ENCODE peak calls at places on chromosome 16, in five cellular contexts. L is EL; J is OCI-LY7; M is non-pigmented ciliary epithelial cell; A is stimulated activated CD4-positive, alpha-beta T cell treated with anti-CD3 and anti-CD28 coated beads, TNF-alpha, amount 100 ng/mL, for 4 hours. O is an unnamed sample.

GRCh38 chr16:49698416-49698815 is 157.5 kb downstream of the ZNF423 start:
- DNase-seq in J (no peak), A (no peak), M (no peak), L (no peak), O (peak)

GRCh38 chr16:27326738-27327585 is 13.2 kb downstream of the IL4R start:
- DNase-seq in A (no peak), J (peak), M (peak), L (peak), O (peak)

GRCh38 chr16:17116595-17117322 is 354.0 kb downstream of the XYLT1 start:
- DNase-seq in L (no peak), A (no peak), M (no peak), J (no peak), O (no peak)

GRCh38 chr16:86626966-86627365 is 48.6 kb downstream of the FOXL1 start:
- DNase-seq in M (no peak), J (no peak), L (peak), A (no peak), O (no peak)

GRCh38 chr16:83253526-83253925 is 554.3 kb upstream of the HSBP1 start:
- DNase-seq in J (no peak), A (no peak), M (no peak), L (no peak), O (no peak)

GRCh38 chr16:85056211-85056748 is 28.7 kb downstream of the KIAA0513 start:
- DNase-seq in A (no peak), J (peak), M (no peak), L (peak), O (peak)

GRCh38 chr16:4924593-4925378 is 12.2 kb downstream of the PPL start:
- DNase-seq in M (no peak), A (no peak), J (no peak), L (no peak), O (peak)

GRCh38 chr16:9408297-9408696 is 316.9 kb downstream of the HAPSTR1 start:
- DNase-seq in J (no peak), A (no peak), L (no peak), M (no peak), O (no peak)

GRCh38 chr16:55711959-55712876 is 56.4 kb downstream of the SLC6A2 start:
- DNase-seq in J (peak), A (peak), M (no peak), L (peak), O (peak)

GRCh38 chr16:8686031-8686621 is 11.7 kb downstream of the ABAT start:
- DNase-seq in M (no peak), L (no peak), J (no peak), A (no peak), O (no peak)

GRCh38 chr16:49890876-49891275 is 35.0 kb upstream of the ZNF423 start:
- DNase-seq in J (peak), L (no peak), A (no peak), M (no peak), O (peak)